ENCODE peak calls at places on chromosome 17, in five cellular contexts. One of them, this sample, is unnamed.

GRCh38 chr17:18258356-18259038 is at the start of gene FLII:
- DNase-seq in PC-9: peak; percentile 62
- DNase-seq in IMR-90: peak; percentile 17
- DNase-seq in ovary: peak; percentile 60
- DNase-seq in colonic mucosa: peak; percentile 68
- DNase-seq in this sample: peak; percentile 52

GRCh38 chr17:56305017-56305416 is 151.7 kb downstream of the ANKFN1 start:
- DNase-seq in PC-9: no peak
- DNase-seq in IMR-90: no peak
- DNase-seq in ovary: no peak
- DNase-seq in colonic mucosa: no peak
- DNase-seq in this sample: no peak

GRCh38 chr17:32355649-32356377 is 5.9 kb downstream of the ZNF207 start:
- DNase-seq in PC-9: no peak
- DNase-seq in IMR-90: no peak
- DNase-seq in ovary: no peak
- DNase-seq in colonic mucosa: no peak
- DNase-seq in this sample: no peak

GRCh38 chr17:62824290-62825135 is 16.4 kb upstream of the MARCHF10 start:
- DNase-seq in PC-9: peak; percentile 70
- DNase-seq in IMR-90: peak; percentile 95
- DNase-seq in ovary: no peak
- DNase-seq in colonic mucosa: no peak
- DNase-seq in this sample: no peak

GRCh38 chr17:73232587-73233373 is 28.9 kb downstream of the CPSF4L start:
- DNase-seq in PC-9: peak; percentile 41
- DNase-seq in IMR-90: peak; percentile 23
- DNase-seq in ovary: no peak
- DNase-seq in colonic mucosa: peak; percentile 58
- DNase-seq in this sample: peak; percentile 33

GRCh38 chr17:18319604-18320256 is 4.6 kb downstream of the SMCR8 start:
- DNase-seq in PC-9: no peak
- DNase-seq in IMR-90: peak; percentile 68
- DNase-seq in ovary: no peak
- DNase-seq in colonic mucosa: no peak
- DNase-seq in this sample: no peak

GRCh38 chr17:81831563-81831956 is 1.5 kb downstream of the MCRIP1 start:
- DNase-seq in PC-9: no peak
- DNase-seq in IMR-90: no peak
- DNase-seq in ovary: no peak
- DNase-seq in colonic mucosa: no peak
- DNase-seq in this sample: no peak

GRCh38 chr17:57889892-57890856 is 40.3 kb upstream of the MRPS23 start:
- DNase-seq in PC-9: peak; percentile 85
- DNase-seq in IMR-90: peak; percentile 86
- DNase-seq in ovary: peak; percentile 96
- DNase-seq in colonic mucosa: peak; percentile 65
- DNase-seq in this sample: peak; percentile 84

GRCh38 chr17:43406676-43407645 is 8.2 kb downstream of the ARL4D start:
- DNase-seq in PC-9: no peak
- DNase-seq in IMR-90: peak; percentile 84
- DNase-seq in ovary: no peak
- DNase-seq in colonic mucosa: no peak
- DNase-seq in this sample: no peak

GRCh38 chr17:40112191-40112590 is 9.6 kb upstream of the MSL1 start:
- DNase-seq in PC-9: no peak
- DNase-seq in IMR-90: no peak
- DNase-seq in ovary: peak; percentile 29
- DNase-seq in colonic mucosa: no peak
- DNase-seq in this sample: no peak
- H3K27ac ChIP-seq in PC-9: no peak overlapping the region
- H3K27ac ChIP-seq in IMR-90: peak overlapping the region; percentile 65
- H3K27ac ChIP-seq in ovary: peak overlapping the region; percentile 89
- H3K27ac ChIP-seq in colonic mucosa: peak overlapping the region; percentile 93
- H3K27ac ChIP-seq in this sample: peak overlapping the region; percentile 99

GRCh38 chr17:36824678-36825091 is 112.6 kb upstream of the LHX1 start:
- DNase-seq in PC-9: no peak
- DNase-seq in IMR-90: no peak
- DNase-seq in ovary: no peak
- DNase-seq in colonic mucosa: no peak
- DNase-seq in this sample: no peak

GRCh38 chr17:36825956-36826350 is 111.3 kb upstream of the LHX1 start:
- DNase-seq in PC-9: no peak
- DNase-seq in IMR-90: no peak
- DNase-seq in ovary: no peak
- DNase-seq in colonic mucosa: no peak
- DNase-seq in this sample: no peak

GRCh38 chr17:36827056-36827455 is 110.2 kb upstream of the LHX1 start:
- DNase-seq in PC-9: no peak
- DNase-seq in IMR-90: no peak
- DNase-seq in ovary: no peak
- DNase-seq in colonic mucosa: no peak
- DNase-seq in this sample: no peak

GRCh38 chr17:36823850-36824677 is 113.2 kb upstream of the LHX1 start:
- DNase-seq in PC-9: no peak
- DNase-seq in IMR-90: no peak
- DNase-seq in ovary: no peak
- DNase-seq in colonic mucosa: no peak
- DNase-seq in this sample: no peak

GRCh38 chr17:36825113-36825955 is 111.9 kb upstream of the LHX1 start:
- DNase-seq in PC-9: no peak
- DNase-seq in IMR-90: no peak
- DNase-seq in ovary: no peak
- DNase-seq in colonic mucosa: no peak
- DNase-seq in this sample: no peak
- H3K27me3 ChIP-seq in PC-9: peaks cover 6% of the 10 kb centered on the region
- H3K27me3 ChIP-seq in IMR-90: peaks cover 29% of the 10 kb centered on the region
- H3K27me3 ChIP-seq in ovary: no peaks in the 10 kb centered on the region
- H3K27me3 ChIP-seq in colonic mucosa: peaks cover 3% of the 10 kb centered on the region
- H3K27me3 ChIP-seq in this sample: no peaks in the 10 kb centered on the region

GRCh38 chr17:29615492-29616299 is 7.0 kb downstream of the CORO6 start:
- DNase-seq in PC-9: no peak
- DNase-seq in IMR-90: peak; percentile 55
- DNase-seq in ovary: peak; percentile 80
- DNase-seq in colonic mucosa: peak; percentile 88
- DNase-seq in this sample: peak; percentile 89

GRCh38 chr17:29616300-29617048 is 6.2 kb downstream of the CORO6 start:
- DNase-seq in PC-9: no peak
- DNase-seq in IMR-90: no peak
- DNase-seq in ovary: no peak
- DNase-seq in colonic mucosa: no peak
- DNase-seq in this sample: no peak

GRCh38 chr17:29618272-29619065 is 4.2 kb downstream of the CORO6 start:
- DNase-seq in PC-9: no peak
- DNase-seq in IMR-90: no peak
- DNase-seq in ovary: no peak
- DNase-seq in colonic mucosa: no peak
- DNase-seq in this sample: no peak

GRCh38 chr17:29617481-29618271 is 5.0 kb downstream of the CORO6 start:
- DNase-seq in PC-9: no peak
- DNase-seq in IMR-90: peak; percentile 49
- DNase-seq in ovary: no peak
- DNase-seq in colonic mucosa: peak; percentile 89
- DNase-seq in this sample: peak; percentile 59

DNA sequence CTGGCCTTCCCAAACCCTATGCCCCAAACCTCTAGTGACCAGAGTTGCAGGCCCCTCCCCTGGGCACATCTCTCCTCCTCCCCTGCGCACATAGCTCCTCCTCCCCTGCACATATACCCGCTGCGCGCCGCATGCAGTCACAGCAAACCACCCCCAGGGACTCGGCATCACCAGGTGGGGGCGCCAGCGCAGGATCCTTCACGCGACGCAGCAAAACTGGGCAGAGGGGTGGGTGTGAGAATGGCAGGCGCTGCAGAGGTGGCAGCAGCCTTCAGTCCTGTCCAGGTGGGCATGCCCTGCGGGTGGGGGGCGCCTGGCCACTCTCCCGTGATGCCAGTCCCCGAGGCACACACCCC is 5.6 kb downstream of the CORO6 start:
- DNase-seq in PC-9: no peak
- DNase-seq in IMR-90: peak; percentile 38
- DNase-seq in ovary: peak; percentile 51
- DNase-seq in colonic mucosa: peak; percentile 92
- DNase-seq in this sample: peak; percentile 62
- TF ChIP-seq CTCF in PC-9: no peak
- TF ChIP-seq CTCF in IMR-90: peak; percentile 42
- TF ChIP-seq CTCF in ovary: peak; percentile 25
- TF ChIP-seq CTCF in colonic mucosa: peak; percentile 49
- TF ChIP-seq CTCF in this sample: peak; percentile 31

GRCh38 chr17:17108681-17109049 is 66.4 kb downstream of the MPRIP start:
- DNase-seq in PC-9: peak; percentile 41
- DNase-seq in IMR-90: no peak
- DNase-seq in ovary: no peak
- DNase-seq in colonic mucosa: peak; percentile 70
- DNase-seq in this sample: no peak

GRCh38 chr17:17107891-17108680 is 65.8 kb downstream of the MPRIP start:
- DNase-seq in PC-9: peak; percentile 84
- DNase-seq in IMR-90: no peak
- DNase-seq in ovary: no peak
- DNase-seq in colonic mucosa: no peak
- DNase-seq in this sample: no peak

GRCh38 chr17:17106716-17107115 is 64.5 kb downstream of the MPRIP start:
- DNase-seq in PC-9: no peak
- DNase-seq in IMR-90: peak; percentile 18
- DNase-seq in ovary: no peak
- DNase-seq in colonic mucosa: no peak
- DNase-seq in this sample: no peak

GRCh38 chr17:17105976-17106375 is 63.7 kb downstream of the MPRIP start:
- DNase-seq in PC-9: no peak
- DNase-seq in IMR-90: no peak
- DNase-seq in ovary: no peak
- DNase-seq in colonic mucosa: no peak
- DNase-seq in this sample: no peak

DNA sequence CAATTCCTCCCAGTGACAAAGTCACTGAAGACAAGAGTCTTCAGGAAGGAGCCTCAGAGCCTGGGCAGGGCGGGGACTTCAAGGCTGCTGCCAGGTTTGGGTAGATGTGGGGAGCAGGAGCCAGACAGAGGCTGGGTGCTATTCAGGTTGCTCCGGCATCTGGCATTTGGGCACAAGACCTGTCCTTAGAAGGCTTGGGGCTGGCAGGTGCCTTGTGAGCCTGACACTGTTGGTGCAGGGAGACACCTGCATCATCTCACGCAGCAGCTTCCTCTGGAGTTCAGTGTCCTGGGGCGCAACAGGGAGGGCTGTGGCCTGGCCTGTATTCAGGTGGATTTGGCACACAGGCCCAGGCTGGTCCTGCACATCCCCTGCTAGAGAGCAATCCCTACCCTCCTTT is 65.0 kb downstream of the MPRIP start:
- DNase-seq in PC-9: no peak
- DNase-seq in IMR-90: no peak
- DNase-seq in ovary: no peak
- DNase-seq in colonic mucosa: no peak
- DNase-seq in this sample: no peak
- H3K27ac ChIP-seq in PC-9: peak overlapping the region; percentile 60
- H3K27ac ChIP-seq in IMR-90: no peak overlapping the region
- H3K27ac ChIP-seq in ovary: peak overlapping the region; percentile 13
- H3K27ac ChIP-seq in colonic mucosa: peak overlapping the region; percentile 82
- H3K27ac ChIP-seq in this sample: peak overlapping the region; percentile 39

GRCh38 chr17:48617515-48618365 is 2.6 kb upstream of the HOXB8 start:
- DNase-seq in PC-9: no peak
- DNase-seq in IMR-90: no peak
- DNase-seq in ovary: no peak
- DNase-seq in colonic mucosa: no peak
- DNase-seq in this sample: no peak
- H3K27me3 ChIP-seq in PC-9: no peaks in the 10 kb centered on the region
- H3K27me3 ChIP-seq in IMR-90: peaks cover 73% of the 10 kb centered on the region
- H3K27me3 ChIP-seq in ovary: peaks cover 6% of the 10 kb centered on the region
- H3K27me3 ChIP-seq in colonic mucosa: peaks cover 45% of the 10 kb centered on the region
- H3K27me3 ChIP-seq in this sample: peaks cover 37% of the 10 kb centered on the region

This sample was measured in uterus.